ENCODE peak calls at places on chromosomes 16 and 17, in seven cellular contexts. One of them, this sample, is unnamed.
A peak's percentile ranks its signal among the peaks of the same experiment; 100 is the strongest.

GRCh38 chr17:16941643-16942042 is 30.3 kb downstream of the TNFRSF13B start:
- DNase-seq in mammary epithelial cell: no peak
- DNase-seq in lower lobe of right lung: no peak
- DNase-seq in adrenal gland: no peak
- DNase-seq in AG04450: no peak
- DNase-seq in CD4-positive, alpha-beta memory T cell: no peak
- DNase-seq in PC-9: no peak
- DNase-seq in this sample: no peak

GRCh38 chr17:65518256-65518655 is 43.2 kb downstream of the AXIN2 start:
- DNase-seq in AG04450: no peak
- DNase-seq in lower lobe of right lung: no peak
- DNase-seq in CD4-positive, alpha-beta memory T cell: no peak
- DNase-seq in mammary epithelial cell: no peak
- DNase-seq in adrenal gland: no peak
- DNase-seq in PC-9: no peak
- DNase-seq in this sample: no peak

GRCh38 chr17:41196068-41196467 is 6.4 kb downstream of the KRTAP9-1 start:
- DNase-seq in CD4-positive, alpha-beta memory T cell: no peak
- DNase-seq in adrenal gland: no peak
- DNase-seq in PC-9: no peak
- DNase-seq in lower lobe of right lung: no peak
- DNase-seq in mammary epithelial cell: no peak
- DNase-seq in AG04450: no peak
- DNase-seq in this sample: no peak

GRCh38 chr17:6457688-6458190 is 13.5 kb downstream of the PIMREG start:
- DNase-seq in adrenal gland: peak; percentile 51
- DNase-seq in AG04450: no peak
- DNase-seq in lower lobe of right lung: peak; percentile 34
- DNase-seq in mammary epithelial cell: no peak
- DNase-seq in CD4-positive, alpha-beta memory T cell: no peak
- DNase-seq in PC-9: no peak
- DNase-seq in this sample: no peak

GRCh38 chr16:72677662-72678447 is 370.1 kb downstream of the ZFHX3 start:
- DNase-seq in PC-9: no peak
- DNase-seq in adrenal gland: no peak
- DNase-seq in mammary epithelial cell: peak; percentile 46
- DNase-seq in lower lobe of right lung: no peak
- DNase-seq in CD4-positive, alpha-beta memory T cell: no peak
- DNase-seq in AG04450: peak; percentile 30
- DNase-seq in this sample: no peak

GRCh38 chr16:86517652-86518258 is 7.4 kb downstream of the FOXF1 start:
- DNase-seq in mammary epithelial cell: peak; percentile 27
- DNase-seq in adrenal gland: peak; percentile 31
- DNase-seq in PC-9: no peak
- DNase-seq in AG04450: peak; percentile 70
- DNase-seq in CD4-positive, alpha-beta memory T cell: no peak
- DNase-seq in lower lobe of right lung: no peak
- DNase-seq in this sample: peak; percentile 96

GRCh38 chr17:63405741-63406261 is 40.3 kb downstream of the CYB561 start:
- DNase-seq in mammary epithelial cell: peak; percentile 82
- DNase-seq in lower lobe of right lung: no peak
- DNase-seq in AG04450: peak; percentile 68
- DNase-seq in CD4-positive, alpha-beta memory T cell: peak; percentile 33
- DNase-seq in adrenal gland: no peak
- DNase-seq in PC-9: peak; percentile 55
- DNase-seq in this sample: no peak

GRCh38 chr16:24516900-24517669 is 22.3 kb upstream of the RBBP6 start:
- DNase-seq in adrenal gland: peak; percentile 83
- DNase-seq in lower lobe of right lung: peak; percentile 71
- DNase-seq in mammary epithelial cell: peak; percentile 71
- DNase-seq in AG04450: peak; percentile 74
- DNase-seq in PC-9: peak; percentile 79
- DNase-seq in CD4-positive, alpha-beta memory T cell: peak; percentile 67
- DNase-seq in this sample: peak; percentile 90

GRCh38 chr17:61520897-61521296 is 68.7 kb downstream of the TBX4 start:
- DNase-seq in lower lobe of right lung: no peak
- DNase-seq in AG04450: no peak
- DNase-seq in PC-9: no peak
- DNase-seq in adrenal gland: no peak
- DNase-seq in CD4-positive, alpha-beta memory T cell: no peak
- DNase-seq in mammary epithelial cell: no peak
- DNase-seq in this sample: no peak

GRCh38 chr17:38873646-38874380 is 4.0 kb downstream of the LASP1 start:
- DNase-seq in adrenal gland: no peak
- DNase-seq in lower lobe of right lung: no peak
- DNase-seq in CD4-positive, alpha-beta memory T cell: no peak
- DNase-seq in AG04450: no peak
- DNase-seq in PC-9: peak; percentile 81
- DNase-seq in mammary epithelial cell: no peak
- DNase-seq in this sample: no peak

GRCh38 chr17:83062818-83063671 is 16.4 kb upstream of the METRNL start:
- DNase-seq in lower lobe of right lung: peak; percentile 28
- DNase-seq in AG04450: no peak
- DNase-seq in PC-9: no peak
- DNase-seq in adrenal gland: peak; percentile 9
- DNase-seq in CD4-positive, alpha-beta memory T cell: no peak
- DNase-seq in mammary epithelial cell: no peak
- DNase-seq in this sample: peak; percentile 52

GRCh38 chr17:59311051-59311468 is 20.4 kb upstream of the YPEL2 start:
- DNase-seq in PC-9: peak; percentile 62
- DNase-seq in mammary epithelial cell: peak; percentile 37
- DNase-seq in lower lobe of right lung: no peak
- DNase-seq in adrenal gland: peak; percentile 34
- DNase-seq in CD4-positive, alpha-beta memory T cell: peak; percentile 68
- DNase-seq in AG04450: no peak
- DNase-seq in this sample: no peak

GRCh38 chr17:40859536-40859935 is 7.5 kb downstream of the KRT12 start:
- DNase-seq in lower lobe of right lung: no peak
- DNase-seq in adrenal gland: no peak
- DNase-seq in AG04450: no peak
- DNase-seq in mammary epithelial cell: no peak
- DNase-seq in CD4-positive, alpha-beta memory T cell: no peak
- DNase-seq in PC-9: no peak
- DNase-seq in this sample: no peak

GRCh38 chr16:67593288-67593687 is 31.0 kb downstream of the CTCF start:
- DNase-seq in AG04450: no peak
- DNase-seq in PC-9: no peak
- DNase-seq in CD4-positive, alpha-beta memory T cell: no peak
- DNase-seq in adrenal gland: no peak
- DNase-seq in mammary epithelial cell: no peak
- DNase-seq in lower lobe of right lung: no peak
- DNase-seq in this sample: no peak

GRCh38 chr16:67236551-67237395 is 9.8 kb downstream of the TMEM208 start:
- DNase-seq in PC-9: no peak
- DNase-seq in lower lobe of right lung: peak; percentile 61
- DNase-seq in AG04450: no peak
- DNase-seq in adrenal gland: peak; percentile 59
- DNase-seq in CD4-positive, alpha-beta memory T cell: peak; percentile 83
- DNase-seq in mammary epithelial cell: peak; percentile 71
- DNase-seq in this sample: peak; percentile 68

GRCh38 chr17:82871056-82871775 is 31.4 kb upstream of the ZNF750 start:
- DNase-seq in CD4-positive, alpha-beta memory T cell: no peak
- DNase-seq in AG04450: no peak
- DNase-seq in adrenal gland: no peak
- DNase-seq in mammary epithelial cell: peak; percentile 21
- DNase-seq in PC-9: no peak
- DNase-seq in lower lobe of right lung: peak; percentile 36
- DNase-seq in this sample: no peak

GRCh38 chr17:19322129-19322505 is 40.4 kb downstream of the B9D1 start:
- DNase-seq in lower lobe of right lung: no peak
- DNase-seq in CD4-positive, alpha-beta memory T cell: no peak
- DNase-seq in AG04450: no peak
- DNase-seq in PC-9: no peak
- DNase-seq in mammary epithelial cell: no peak
- DNase-seq in adrenal gland: no peak
- DNase-seq in this sample: peak; percentile 25
- H3K27ac ChIP-seq in lower lobe of right lung: no peak overlapping the region
- H3K27ac ChIP-seq in CD4-positive, alpha-beta memory T cell: no peak overlapping the region
- H3K27ac ChIP-seq in AG04450: no peak overlapping the region
- H3K27ac ChIP-seq in PC-9: no peak overlapping the region
- H3K27ac ChIP-seq in mammary epithelial cell: no peak overlapping the region
- H3K27ac ChIP-seq in adrenal gland: no peak overlapping the region
- H3K27ac ChIP-seq in this sample: no peak overlapping the region

DNA sequence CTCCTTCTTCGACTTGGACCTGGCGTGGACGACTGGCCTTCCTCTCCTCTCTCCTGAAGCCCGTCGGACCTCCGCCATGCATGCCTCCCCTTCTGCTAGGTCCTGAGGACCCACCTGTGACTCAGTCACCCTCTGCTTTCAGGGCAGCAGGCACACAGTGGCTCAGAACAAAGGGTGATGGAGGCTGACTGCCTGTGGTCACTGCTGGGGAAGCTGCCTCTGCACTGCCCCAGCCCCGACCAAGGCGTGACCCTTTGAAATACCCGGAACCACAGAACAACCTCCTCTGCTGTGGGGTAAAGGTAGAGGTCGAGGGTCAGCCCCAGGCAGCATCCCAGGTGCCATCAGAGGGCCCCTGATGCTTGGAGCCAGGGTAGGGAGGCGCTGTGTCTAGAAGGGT is 12.4 kb upstream of the SLC4A1 start:
- DNase-seq in mammary epithelial cell: no peak
- DNase-seq in adrenal gland: no peak
- DNase-seq in CD4-positive, alpha-beta memory T cell: no peak
- DNase-seq in lower lobe of right lung: no peak
- DNase-seq in AG04450: no peak
- DNase-seq in PC-9: no peak
- DNase-seq in this sample: no peak
- H3K27ac ChIP-seq in mammary epithelial cell: no peak overlapping the region
- H3K27ac ChIP-seq in adrenal gland: peak overlapping the region; percentile 82
- H3K27ac ChIP-seq in CD4-positive, alpha-beta memory T cell: no peak overlapping the region
- H3K27ac ChIP-seq in lower lobe of right lung: peak overlapping the region; percentile 80
- H3K27ac ChIP-seq in AG04450: no peak overlapping the region
- H3K27ac ChIP-seq in PC-9: no peak overlapping the region
- H3K27ac ChIP-seq in this sample: no peak overlapping the region

GRCh38 chr16:18932243-18932997 is 6.2 kb upstream of the SMG1 start:
- DNase-seq in lower lobe of right lung: no peak
- DNase-seq in PC-9: no peak
- DNase-seq in mammary epithelial cell: peak; percentile 35
- DNase-seq in CD4-positive, alpha-beta memory T cell: no peak
- DNase-seq in adrenal gland: peak; percentile 25
- DNase-seq in AG04450: no peak
- DNase-seq in this sample: no peak
- H3K27ac ChIP-seq in lower lobe of right lung: no peak overlapping the region
- H3K27ac ChIP-seq in PC-9: no peak overlapping the region
- H3K27ac ChIP-seq in mammary epithelial cell: no peak overlapping the region
- H3K27ac ChIP-seq in CD4-positive, alpha-beta memory T cell: no peak overlapping the region
- H3K27ac ChIP-seq in adrenal gland: no peak overlapping the region
- H3K27ac ChIP-seq in AG04450: no peak overlapping the region
- H3K27ac ChIP-seq in this sample: peak overlapping the region; percentile 76

GRCh38 chr16:50630394-50631020 is 50.6 kb downstream of the SNX20 start:
- DNase-seq in mammary epithelial cell: no peak
- DNase-seq in CD4-positive, alpha-beta memory T cell: no peak
- DNase-seq in adrenal gland: no peak
- DNase-seq in AG04450: no peak
- DNase-seq in lower lobe of right lung: no peak
- DNase-seq in PC-9: no peak
- DNase-seq in this sample: no peak

GRCh38 chr16:50632927-50633800 is 47.9 kb downstream of the SNX20 start:
- DNase-seq in CD4-positive, alpha-beta memory T cell: no peak
- DNase-seq in adrenal gland: no peak
- DNase-seq in PC-9: no peak
- DNase-seq in lower lobe of right lung: no peak
- DNase-seq in AG04450: no peak
- DNase-seq in mammary epithelial cell: no peak
- DNase-seq in this sample: no peak

GRCh38 chr16:50629334-50629733 is 51.8 kb downstream of the SNX20 start:
- DNase-seq in AG04450: no peak
- DNase-seq in PC-9: no peak
- DNase-seq in CD4-positive, alpha-beta memory T cell: no peak
- DNase-seq in lower lobe of right lung: no peak
- DNase-seq in mammary epithelial cell: no peak
- DNase-seq in adrenal gland: no peak
- DNase-seq in this sample: no peak

GRCh38 chr16:50631985-50632576 is 49.0 kb downstream of the SNX20 start:
- DNase-seq in AG04450: no peak
- DNase-seq in lower lobe of right lung: no peak
- DNase-seq in CD4-positive, alpha-beta memory T cell: no peak
- DNase-seq in mammary epithelial cell: no peak
- DNase-seq in PC-9: no peak
- DNase-seq in adrenal gland: no peak
- DNase-seq in this sample: no peak

GRCh38 chr16:50631249-50631984 is 49.7 kb downstream of the SNX20 start:
- DNase-seq in mammary epithelial cell: no peak
- DNase-seq in AG04450: no peak
- DNase-seq in CD4-positive, alpha-beta memory T cell: no peak
- DNase-seq in adrenal gland: no peak
- DNase-seq in lower lobe of right lung: no peak
- DNase-seq in PC-9: no peak
- DNase-seq in this sample: no peak
- H3K27ac ChIP-seq in mammary epithelial cell: no peak overlapping the region
- H3K27ac ChIP-seq in AG04450: no peak overlapping the region
- H3K27ac ChIP-seq in CD4-positive, alpha-beta memory T cell: no peak overlapping the region
- H3K27ac ChIP-seq in adrenal gland: no peak overlapping the region
- H3K27ac ChIP-seq in lower lobe of right lung: no peak overlapping the region
- H3K27ac ChIP-seq in PC-9: no peak overlapping the region
- H3K27ac ChIP-seq in this sample: no peak overlapping the region

GRCh38 chr16:84069540-84069939 is 26.9 kb upstream of the SLC38A8 start:
- DNase-seq in lower lobe of right lung: no peak
- DNase-seq in AG04450: no peak
- DNase-seq in PC-9: no peak
- DNase-seq in adrenal gland: no peak
- DNase-seq in mammary epithelial cell: no peak
- DNase-seq in CD4-positive, alpha-beta memory T cell: no peak
- DNase-seq in this sample: no peak

GRCh38 chr16:84071151-84071550 is 28.6 kb upstream of the SLC38A8 start:
- DNase-seq in CD4-positive, alpha-beta memory T cell: no peak
- DNase-seq in mammary epithelial cell: no peak
- DNase-seq in adrenal gland: no peak
- DNase-seq in AG04450: no peak
- DNase-seq in PC-9: no peak
- DNase-seq in lower lobe of right lung: no peak
- DNase-seq in this sample: no peak

GRCh38 chr16:84074721-84075120 is 32.1 kb upstream of the SLC38A8 start:
- DNase-seq in adrenal gland: no peak
- DNase-seq in PC-9: no peak
- DNase-seq in lower lobe of right lung: no peak
- DNase-seq in AG04450: no peak
- DNase-seq in mammary epithelial cell: no peak
- DNase-seq in CD4-positive, alpha-beta memory T cell: no peak
- DNase-seq in this sample: no peak

GRCh38 chr16:84068783-84069464 is 26.3 kb upstream of the SLC38A8 start:
- DNase-seq in AG04450: no peak
- DNase-seq in lower lobe of right lung: no peak
- DNase-seq in CD4-positive, alpha-beta memory T cell: no peak
- DNase-seq in adrenal gland: no peak
- DNase-seq in mammary epithelial cell: no peak
- DNase-seq in PC-9: no peak
- DNase-seq in this sample: no peak

GRCh38 chr16:84072014-84072413 is 29.4 kb upstream of the SLC38A8 start:
- DNase-seq in mammary epithelial cell: peak; percentile 15
- DNase-seq in AG04450: peak; percentile 11
- DNase-seq in PC-9: no peak
- DNase-seq in CD4-positive, alpha-beta memory T cell: no peak
- DNase-seq in lower lobe of right lung: no peak
- DNase-seq in adrenal gland: no peak
- DNase-seq in this sample: no peak
- H3K27ac ChIP-seq in mammary epithelial cell: no peak overlapping the region
- H3K27ac ChIP-seq in AG04450: peak overlapping the region; percentile 31
- H3K27ac ChIP-seq in PC-9: no peak overlapping the region
- H3K27ac ChIP-seq in CD4-positive, alpha-beta memory T cell: no peak overlapping the region
- H3K27ac ChIP-seq in lower lobe of right lung: no peak overlapping the region
- H3K27ac ChIP-seq in adrenal gland: no peak overlapping the region
- H3K27ac ChIP-seq in this sample: no peak overlapping the region

This sample was measured in sigmoid colon.